ENCODE peak calls at places on chromosome 18, in nine cellular contexts. Y, Q, J, N, W, X, C, E and L are unnamed samples.

GRCh38 chr18:74387362-74387761 is 69.7 kb downstream of the DIPK1C start:
- DNase-seq in Y (no peak), Q (no peak), J (no peak), N (no peak), W (no peak), X (no peak), C (no peak), E (no peak), L (no peak)

GRCh38 chr18:36186461-36187137 is 698 bp upstream of the MOCOS start:
- DNase-seq in Y (no peak), Q (no peak), J (no peak), N (peak; percentile 19), W (peak; percentile 23), X (no peak), C (peak; percentile 34), E (no peak), L (peak; percentile 39)

GRCh38 chr18:23933407-23933806 is 81.1 kb upstream of the TTC39C start:
- DNase-seq in Y (no peak), Q (no peak), J (no peak), N (no peak), W (no peak), X (no peak), C (no peak), E (no peak), L (no peak)

GRCh38 chr18:59697236-59697932 is at the start of gene CCBE1:
- DNase-seq in Y (peak; percentile 73), Q (no peak), J (no peak), N (peak; percentile 72), W (peak; percentile 41), X (peak; percentile 46), C (peak; percentile 56), E (no peak), L (no peak)

GRCh38 chr18:59054892-59055291 is 84.8 kb upstream of the SEC11C start:
- DNase-seq in Y (no peak), Q (no peak), J (no peak), N (no peak), W (no peak), X (no peak), C (no peak), E (no peak), L (no peak)

GRCh38 chr18:76875390-76876330 is 53.3 kb downstream of the ZNF236 start:
- DNase-seq in Y (no peak), Q (no peak), J (no peak), N (peak; percentile 76), W (peak; percentile 21), X (no peak), C (no peak), E (no peak), L (peak; percentile 20)

GRCh38 chr18:75257596-75257995 is 47.0 kb downstream of the TSHZ1 start:
- DNase-seq in Y (no peak), Q (no peak), J (no peak), N (no peak), W (no peak), X (no peak), C (no peak), E (no peak), L (no peak)

GRCh38 chr18:57772387-57772799 is 30.7 kb downstream of the ATP8B1 start:
- DNase-seq in Y (no peak), Q (no peak), J (no peak), N (no peak), W (no peak), X (no peak), C (no peak), E (no peak), L (no peak)

GRCh38 chr18:62763101-62763521 is 47.8 kb downstream of the PHLPP1 start:
- DNase-seq in Y (no peak), Q (no peak), J (no peak), N (no peak), W (no peak), X (no peak), C (no peak), E (no peak), L (no peak)

GRCh38 chr18:35481960-35482366 is 15.8 kb downstream of the INO80C start:
- DNase-seq in Y (no peak), Q (no peak), J (no peak), N (no peak), W (no peak), X (no peak), C (no peak), E (no peak), L (no peak)

GRCh38 chr18:10166164-10166807 is 252.5 kb downstream of the VAPA start:
- DNase-seq in Y (no peak), Q (no peak), J (no peak), N (no peak), W (no peak), X (no peak), C (no peak), E (no peak), L (no peak)

GRCh38 chr18:28439870-28440269 is 262.9 kb upstream of the CDH2 start:
- DNase-seq in Y (no peak), Q (no peak), J (no peak), N (no peak), W (no peak), X (no peak), C (no peak), E (no peak), L (no peak)

GRCh38 chr18:59910967-59911366 is 11.2 kb downstream of the PMAIP1 start:
- DNase-seq in Y (no peak), Q (no peak), J (no peak), N (no peak), W (no peak), X (no peak), C (no peak), E (no peak), L (no peak)

GRCh38 chr18:70333316-70333715 is 44.5 kb downstream of the SOCS6 start:
- DNase-seq in Y (no peak), Q (no peak), J (no peak), N (no peak), W (no peak), X (no peak), C (no peak), E (no peak), L (no peak)

GRCh38 chr18:49813071-49813320 is 337 bp downstream of the ACAA2 start:
- DNase-seq in Y (no peak), Q (no peak), J (no peak), N (peak; percentile 53), W (peak; percentile 9), X (peak; percentile 36), C (no peak), E (no peak), L (no peak)

GRCh38 chr18:50410008-50410407 is 35.2 kb downstream of the SKA1 start:
- DNase-seq in Y (no peak), Q (no peak), J (no peak), N (no peak), W (no peak), X (no peak), C (no peak), E (no peak), L (no peak)

GRCh38 chr18:63974991-63975390 is 5.1 kb downstream of the SERPINB8 start:
- DNase-seq in Y (no peak), Q (no peak), J (no peak), N (peak; percentile 49), W (no peak), X (no peak), C (no peak), E (no peak), L (no peak)

GRCh38 chr18:9428301-9428706 is 47.0 kb upstream of the RALBP1 start:
- DNase-seq in Y (no peak), Q (no peak), J (no peak), N (peak; percentile 20), W (no peak), X (no peak), C (no peak), E (no peak), L (no peak)

GRCh38 chr18:12751891-12752290 is 49.0 kb downstream of the PSMG2 start:
- DNase-seq in Y (no peak), Q (no peak), J (no peak), N (no peak), W (no peak), X (no peak), C (no peak), E (no peak), L (no peak)

GRCh38 chr18:8661754-8662573 is 43.4 kb upstream of the MTCL1 start:
- DNase-seq in Y (no peak), Q (no peak), J (no peak), N (peak; percentile 75), W (no peak), X (no peak), C (no peak), E (peak; percentile 90), L (no peak)

GRCh38 chr18:49547701-49548100 is 14.2 kb upstream of the LIPG start:
- DNase-seq in Y (no peak), Q (no peak), J (no peak), N (no peak), W (no peak), X (no peak), C (no peak), E (no peak), L (no peak)

GRCh38 chr18:45920367-45920766 is 46.8 kb downstream of the EPG5 start:
- DNase-seq in Y (no peak), Q (no peak), J (no peak), N (peak; percentile 81), W (no peak), X (peak; percentile 25), C (no peak), E (no peak), L (no peak)

GRCh38 chr18:76927216-76927725 is 104.9 kb downstream of the ZNF236 start:
- DNase-seq in Y (no peak), Q (no peak), J (no peak), N (no peak), W (no peak), X (no peak), C (no peak), E (no peak), L (no peak)

GRCh38 chr18:63511285-63511684 is 30.9 kb upstream of the SERPINB12 start:
- DNase-seq in Y (no peak), Q (no peak), J (no peak), N (peak; percentile 58), W (no peak), X (no peak), C (peak; percentile 9), E (no peak), L (no peak)

GRCh38 chr18:76450912-76451421 is 44.1 kb downstream of the ZNF516 start:
- DNase-seq in Y (no peak), Q (no peak), J (no peak), N (peak; percentile 71), W (peak; percentile 48), X (peak; percentile 27), C (no peak), E (no peak), L (no peak)

GRCh38 chr18:45590546-45590945 is 24.7 kb upstream of the SLC14A2 start:
- DNase-seq in Y (no peak), Q (no peak), J (no peak), N (no peak), W (no peak), X (no peak), C (no peak), E (no peak), L (no peak)

GRCh38 chr18:4878480-4878879 is 318.6 kb downstream of the AKAIN1 start:
- DNase-seq in Y (no peak), Q (no peak), J (no peak), N (no peak), W (no peak), X (no peak), C (no peak), E (no peak), L (no peak)

GRCh38 chr18:10793730-10794370 is 268.0 kb downstream of the NAPG start:
- DNase-seq in Y (no peak), Q (no peak), J (no peak), N (no peak), W (no peak), X (no peak), C (no peak), E (no peak), L (no peak)